ENCODE peak calls at places on chromosome 1, in nine cellular contexts. W, D, Y, H, O, G, R, K and J are unnamed samples.
A peak's percentile ranks its signal among the peaks of the same experiment; 100 is the strongest.

GRCh38 chr1:20729155-20729931 is 3.2 kb downstream of the SH2D5 start:
- DNase-seq in W (no peak), D (no peak), Y (no peak), H (no peak), O (no peak), G (peak; percentile 14), R (no peak), K (no peak), J (no peak)

GRCh38 chr1:88683516-88683847 is 591 bp upstream of the PKN2 start:
- DNase-seq in W (peak; percentile 66), D (peak; percentile 75), Y (peak; percentile 29), H (peak; percentile 89), O (peak; percentile 17), G (peak; percentile 28), R (peak; percentile 59), K (peak; percentile 4), J (no peak)

GRCh38 chr1:42453386-42453785 is 2.4 kb downstream of the ZMYND12 start:
- DNase-seq in W (no peak), D (no peak), Y (no peak), H (peak; percentile 33), O (no peak), G (no peak), R (peak; percentile 18), K (no peak), J (no peak)

GRCh38 chr1:159924791-159925712 is at the start of gene TAGLN2:
- DNase-seq in W (peak; percentile 95), D (peak; percentile 96), Y (peak; percentile 77), H (peak; percentile 90), O (peak; percentile 81), G (peak; percentile 96), R (peak; percentile 93), K (peak; percentile 94), J (peak; percentile 60)

GRCh38 chr1:72063364-72063763 is 219.0 kb downstream of the NEGR1 start:
- DNase-seq in W (no peak), D (no peak), Y (no peak), H (no peak), O (no peak), G (no peak), R (peak; percentile 16), K (no peak), J (no peak)

GRCh38 chr1:230308039-230308438 is 118.1 kb downstream of the PGBD5 start:
- DNase-seq in W (no peak), D (peak; percentile 85), Y (no peak), H (peak; percentile 80), O (no peak), G (no peak), R (peak; percentile 88), K (peak; percentile 57), J (no peak)

GRCh38 chr1:119964673-119965363 is 68.5 kb upstream of the ADAM30 start:
- DNase-seq in W (no peak), D (no peak), Y (peak; percentile 25), H (no peak), O (no peak), G (no peak), R (no peak), K (peak; percentile 14), J (no peak)

GRCh38 chr1:150810958-150811676 is 3.1 kb upstream of the CTSK start:
- DNase-seq in W (no peak), D (no peak), Y (no peak), H (no peak), O (no peak), G (no peak), R (no peak), K (no peak), J (no peak)

GRCh38 chr1:83692524-83693336 is 306.2 kb downstream of the TTLL7 start:
- DNase-seq in W (no peak), D (no peak), Y (peak; percentile 31), H (peak; percentile 78), O (no peak), G (peak; percentile 16), R (peak; percentile 3), K (no peak), J (peak; percentile 9)

GRCh38 chr1:189774721-189775287 is 702.9 kb downstream of the BRINP3 start:
- DNase-seq in W (no peak), D (no peak), Y (no peak), H (peak; percentile 80), O (no peak), G (no peak), R (no peak), K (no peak), J (no peak)